ENCODE peak calls at places on chromosomes 16 and 17, in five cellular contexts. R is sigmoid colon, F is neural crest cell, I is breast epithelium, B is esophagus squamous epithelium. V is an unnamed sample.

GRCh38 chr16:7964717-7965116 is 625.6 kb downstream of the TMEM114 start:
- DNase-seq in R (no peak), F (no peak), I (no peak), B (no peak), V (no peak)

GRCh38 chr17:36608794-36609497 is 7.6 kb downstream of the MRM1 start:
- DNase-seq in R (no peak), F (peak), I (no peak), B (no peak), V (peak)

GRCh38 chr16:84082835-84083569 is 33.7 kb downstream of the MBTPS1 start:
- DNase-seq in R (no peak), F (no peak), I (no peak), B (no peak), V (peak)

GRCh38 chr16:78258651-78259050 is 159.2 kb downstream of the WWOX start:
- DNase-seq in R (no peak), F (no peak), I (no peak), B (no peak), V (no peak)

GRCh38 chr17:63540581-63540980 is 9.7 kb upstream of the DCAF7 start:
- DNase-seq in R (no peak), F (no peak), I (no peak), B (no peak), V (no peak)

GRCh38 chr16:53498984-53499383 is 4.0 kb downstream of the AKTIP start:
- DNase-seq in R (no peak), F (no peak), I (no peak), B (no peak), V (no peak)

GRCh38 chr17:71176315-71176714 is 944.5 kb upstream of the SOX9 start:
- DNase-seq in R (no peak), F (no peak), I (no peak), B (no peak), V (no peak)

GRCh38 chr17:7579839-7580630 is 597 bp downstream of the CD68 start:
- DNase-seq in R (no peak), F (no peak), I (no peak), B (no peak), V (no peak)

GRCh38 chr17:72123496-72123963 is 2.7 kb downstream of the SOX9 start:
- DNase-seq in R (no peak), F (no peak), I (no peak), B (no peak), V (no peak)

GRCh38 chr16:19589771-19590302 is 34.3 kb downstream of the VPS35L start:
- DNase-seq in R (no peak), F (no peak), I (no peak), B (no peak), V (no peak)

GRCh38 chr17:55930291-55930809 is 179.5 kb downstream of the PCTP start:
- DNase-seq in R (no peak), F (no peak), I (no peak), B (no peak), V (no peak)

GRCh38 chr17:83179811-83180210 is 100.4 kb downstream of the METRNL start:
- DNase-seq in R (peak), F (no peak), I (no peak), B (no peak), V (peak)

GRCh38 chr17:1907818-1908698 is 78.3 kb downstream of the RPA1 start:
- DNase-seq in R (no peak), F (peak), I (no peak), B (no peak), V (no peak)

GRCh38 chr16:83932955-83933673 is 19.9 kb upstream of the OSGIN1 start:
- DNase-seq in R (no peak), F (no peak), I (no peak), B (no peak), V (no peak)

GRCh38 chr17:79797492-79798295 is 817 bp upstream of the CBX8 start:
- DNase-seq in R (no peak), F (no peak), I (no peak), B (no peak), V (no peak)

GRCh38 chr17:63276821-63277220 is 169.3 kb downstream of the CYB561 start:
- DNase-seq in R (no peak), F (no peak), I (no peak), B (no peak), V (no peak)

GRCh38 chr16:11586375-11586855 is 304 bp downstream of the LITAF start:
- DNase-seq in R (no peak), F (no peak), I (no peak), B (no peak), V (peak)

GRCh38 chr16:74232831-74233465 is 63.7 kb upstream of the PSMD7 start:
- DNase-seq in R (no peak), F (no peak), I (no peak), B (no peak), V (no peak)

GRCh38 chr17:16969931-16970906 is 1.7 kb downstream of the TNFRSF13B start:
- DNase-seq in R (peak), F (no peak), I (no peak), B (no peak), V (no peak)

DNA sequence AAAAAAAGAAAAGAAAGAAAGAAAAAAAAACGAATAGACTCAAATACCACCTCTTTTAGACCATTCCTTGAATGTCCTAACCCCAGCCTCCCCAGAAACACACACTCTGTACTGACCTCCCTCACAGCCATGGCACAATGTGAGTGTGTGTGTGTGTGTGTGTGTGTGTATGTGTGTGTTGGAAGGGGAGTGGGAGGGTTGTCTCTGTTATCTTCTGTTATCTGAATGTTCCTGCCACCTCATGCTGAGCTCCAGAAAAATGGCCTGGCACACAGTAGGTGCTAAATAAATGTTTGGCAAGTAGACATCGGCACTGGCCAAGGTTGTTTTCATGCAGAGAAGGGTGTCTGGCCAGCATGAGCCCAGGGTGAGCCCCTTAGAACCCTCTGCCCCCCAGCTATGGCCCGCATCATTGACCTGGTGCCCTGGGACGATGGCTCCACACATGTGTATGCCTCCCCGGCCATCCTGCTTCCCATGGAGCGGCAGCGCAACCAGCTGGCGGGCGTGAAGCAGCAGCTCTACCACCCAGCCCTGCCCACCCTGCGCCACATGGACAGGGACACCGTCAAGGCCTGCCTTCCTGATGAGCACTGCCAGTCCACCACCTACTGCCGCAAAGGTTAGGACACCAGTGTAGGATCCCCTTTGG is 6.6 kb upstream of the CNGB1 start:
- DNase-seq in R (no peak), F (no peak), I (no peak), B (no peak), V (no peak)
- TF ChIP-seq CTCF in R (no peak), F (no peak), I (no peak), B (no peak), V (no peak)

GRCh38 chr16:24572069-24572468 is 32.7 kb downstream of the RBBP6 start:
- DNase-seq in R (no peak), F (no peak), I (no peak), B (no peak), V (no peak)

GRCh38 chr16:24562811-24563210 is 23.4 kb downstream of the RBBP6 start:
- DNase-seq in R (no peak), F (no peak), I (no peak), B (no peak), V (no peak)

GRCh38 chr16:24573141-24573540 is 33.8 kb downstream of the RBBP6 start:
- DNase-seq in R (no peak), F (no peak), I (no peak), B (no peak), V (no peak)

DNA sequence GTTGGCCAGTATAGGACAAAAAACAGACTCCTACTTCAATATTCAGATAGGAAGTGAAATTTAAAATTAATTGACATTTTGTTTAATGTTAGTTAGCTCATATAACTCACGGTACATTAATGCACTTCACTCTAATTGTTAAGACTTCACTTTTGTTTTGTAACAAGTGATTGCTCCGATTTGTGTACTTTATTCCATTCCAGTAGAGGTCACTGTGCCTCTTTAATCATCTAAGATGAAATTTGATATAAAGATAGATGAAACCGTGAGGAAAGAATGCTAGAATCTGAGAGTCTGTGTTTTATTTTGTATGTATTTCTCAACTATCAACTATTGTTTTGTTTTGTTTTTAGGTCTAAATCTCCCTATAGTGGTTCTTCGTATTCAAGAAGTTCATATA is 29.0 kb downstream of the RBBP6 start:
- DNase-seq in R (no peak), F (no peak), I (no peak), B (no peak), V (no peak)
- TF ChIP-seq CTCF in R (no peak), F (peak), I (no peak), B (no peak), V (no peak)

GRCh38 chr16:70789231-70789926 is 11.6 kb downstream of the VAC14 start:
- DNase-seq in R (peak), F (no peak), I (peak), B (no peak), V (no peak)
- TF ChIP-seq CTCF in R (no peak), F (no peak), I (no peak), B (no peak), V (no peak)

GRCh38 chr16:66580605-66581209 is 1.4 kb downstream of the CMTM2 start:
- DNase-seq in R (no peak), F (no peak), I (no peak), B (no peak), V (no peak)
- TF ChIP-seq CTCF in R (no peak), F (no peak), I (no peak), B (no peak), V (no peak)

DNA sequence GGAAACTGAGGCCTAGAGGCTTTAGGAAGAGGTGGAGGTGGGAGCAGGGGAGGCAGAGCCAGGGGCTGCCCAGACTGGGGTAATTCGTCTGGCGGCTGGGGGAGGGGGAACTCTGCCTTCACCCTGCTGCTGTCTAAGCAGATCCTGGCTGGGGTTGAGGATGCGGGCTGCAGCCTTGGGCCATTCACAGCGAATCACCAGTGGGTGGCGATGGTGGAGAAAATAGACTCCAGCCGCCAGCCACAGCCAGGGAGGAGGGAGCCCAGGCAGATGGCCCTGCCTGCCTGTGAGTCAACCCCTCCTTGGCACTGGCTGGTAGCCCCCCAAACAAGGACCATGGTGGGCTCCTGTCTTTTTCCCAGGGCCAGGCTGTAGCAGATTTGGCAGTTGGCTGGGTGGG is 41.7 kb upstream of the CDH5 start:
- DNase-seq in R (no peak), F (peak), I (no peak), B (no peak), V (no peak)
- TF ChIP-seq CTCF in R (no peak), F (peak), I (no peak), B (no peak), V (no peak)

GRCh38 chr16:30675133-30675532 is 16.9 kb downstream of the FBRS start:
- DNase-seq in R (no peak), F (no peak), I (no peak), B (no peak), V (no peak)
- TF ChIP-seq CTCF in R (no peak), F (no peak), I (no peak), B (no peak), V (no peak)

GRCh38 chr16:67562918-67563707 is 787 bp downstream of the CTCF start:
- DNase-seq in R (peak), F (peak), I (peak), B (no peak), V (no peak)

GRCh38 chr16:67562526-67562917 is at the start of gene CTCF:
- DNase-seq in R (peak), F (no peak), I (no peak), B (no peak), V (peak)

GRCh38 chr16:67565470-67566100 is 3.3 kb downstream of the CTCF start:
- DNase-seq in R (peak), F (no peak), I (no peak), B (no peak), V (no peak)

GRCh38 chr16:67561824-67562525 is 351 bp upstream of the CTCF start:
- DNase-seq in R (peak), F (peak), I (peak), B (peak), V (peak)

DNA sequence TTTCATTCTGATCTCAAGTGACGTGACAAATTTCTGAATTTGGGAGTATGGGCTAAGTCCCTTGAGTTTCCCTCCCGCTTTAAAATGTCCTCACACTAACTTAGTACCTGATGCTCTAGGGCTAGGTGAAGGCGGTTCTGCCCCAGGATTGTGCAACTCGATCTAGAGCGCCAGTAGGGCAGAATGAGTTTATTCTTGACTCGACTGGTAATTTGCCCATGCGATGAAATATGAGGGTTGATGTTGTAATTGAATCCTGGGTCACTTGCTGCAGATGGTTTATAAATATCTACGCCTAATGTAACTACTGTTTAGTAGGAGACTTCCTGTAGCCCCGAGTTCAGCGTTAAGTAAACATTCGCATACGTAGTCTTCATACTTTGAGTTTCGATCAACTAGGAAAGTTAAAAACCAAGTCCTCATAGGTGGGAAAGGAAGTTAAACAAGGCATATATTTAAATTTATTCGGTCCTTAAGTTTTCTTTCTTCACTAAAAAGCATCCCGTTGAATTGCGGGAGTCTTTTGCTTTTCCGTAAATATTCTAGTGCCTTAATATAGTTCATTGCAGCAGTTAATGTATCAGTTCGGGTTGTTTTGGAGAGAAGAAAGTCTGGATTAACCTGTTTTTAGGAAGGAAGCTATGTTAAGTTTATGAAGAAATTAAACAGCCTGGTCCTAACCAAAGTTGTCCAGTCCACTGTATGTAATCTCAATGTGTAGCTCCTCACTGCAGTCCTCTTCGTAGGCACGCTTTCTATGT is 1.6 kb downstream of the CTCF start:
- DNase-seq in R (peak), F (no peak), I (peak), B (no peak), V (no peak)
- TF ChIP-seq CTCF in R (no peak), F (no peak), I (no peak), B (no peak), V (no peak)